ENCODE peak calls at places on chromosome 3, in eight cellular contexts. D is amniotic stem cell; L is fibroblast of the aortic adventitia; U is heart right ventricle; C is non-pigmented ciliary epithelial cell; T is activated CD8-positive, alpha-beta T cell treated with anti-CD3 and anti-CD28 coated beads, Interleukin-2, amount 10 ng/mL, durations not matched to agents 7 days and 5 days; X is NCI-H1436; W is activated B cell treated with CpG ODN at 0.5 μM for 24 hours. H is an unnamed sample.
A peak's percentile ranks its signal among the peaks of the same experiment; 100 is the strongest.

GRCh38 chr3:161264771-161265343 is 43.7 kb downstream of the NMD3 start:
- DNase-seq in C (no peak), W (no peak), L (peak; percentile 22), X (no peak), D (no peak), U (no peak), T (no peak), H (no peak)

GRCh38 chr3:109372639-109373038 is 35.3 kb upstream of the DPPA4 start:
- DNase-seq in D (no peak), U (no peak), T (no peak), X (no peak), L (no peak), C (no peak), W (no peak), H (no peak)

GRCh38 chr3:137174514-137174913 is 216.7 kb downstream of the IL20RB start:
- DNase-seq in D (no peak), T (no peak), L (no peak), U (no peak), W (no peak), C (no peak), X (no peak), H (no peak)

GRCh38 chr3:27166888-27167287 is 202.3 kb downstream of the NEK10 start:
- DNase-seq in L (peak; percentile 97), U (no peak), T (no peak), D (peak; percentile 96), W (no peak), C (peak; percentile 93), X (no peak), H (peak; percentile 68)

GRCh38 chr3:23174426-23175039 is 28.6 kb upstream of the UBE2E2 start:
- DNase-seq in U (peak; percentile 43), L (peak; percentile 83), W (no peak), C (no peak), D (no peak), X (no peak), T (no peak), H (no peak)

GRCh38 chr3:46080124-46080991 is 53.1 kb upstream of the XCR1 start:
- DNase-seq in L (no peak), W (no peak), T (no peak), U (no peak), X (no peak), C (no peak), D (no peak), H (no peak)

GRCh38 chr3:139758654-139759291 is 81.0 kb upstream of the NMNAT3 start:
- DNase-seq in L (peak; percentile 51), W (no peak), U (peak; percentile 31), T (no peak), D (no peak), C (peak; percentile 74), X (no peak), H (no peak)

GRCh38 chr3:171245796-171246453 is 214.3 kb downstream of the TNIK start:
- DNase-seq in X (no peak), C (no peak), L (no peak), U (no peak), T (peak; percentile 42), D (no peak), W (no peak), H (no peak)

GRCh38 chr3:125150525-125151436 is 61.8 kb downstream of the SLC12A8 start:
- DNase-seq in C (no peak), U (no peak), L (peak; percentile 51), X (peak; percentile 11), W (no peak), T (peak; percentile 71), D (no peak), H (no peak)

GRCh38 chr3:159787794-159788205 is 200.8 kb upstream of the IL12A start:
- DNase-seq in L (peak; percentile 53), C (peak; percentile 87), U (no peak), D (no peak), X (no peak), W (no peak), T (no peak), H (peak; percentile 23)

GRCh38 chr3:21506061-21506460 is 244.9 kb downstream of the ZNF385D start:
- DNase-seq in L (peak; percentile 45), U (no peak), D (no peak), X (no peak), C (no peak), W (no peak), T (no peak), H (no peak)

GRCh38 chr3:72754582-72754981 is 93.7 kb downstream of the SHQ1 start:
- DNase-seq in X (no peak), U (no peak), C (no peak), L (no peak), W (no peak), D (no peak), T (no peak), H (no peak)

GRCh38 chr3:135895106-135895733 is 70.3 kb upstream of the PPP2R3A start:
- DNase-seq in T (peak; percentile 55), W (peak; percentile 20), L (peak; percentile 90), D (peak; percentile 72), X (peak; percentile 72), U (peak; percentile 57), C (peak; percentile 31), H (peak; percentile 39)

GRCh38 chr3:126960604-126960995 is 22.3 kb upstream of the PLXNA1 start:
- DNase-seq in T (no peak), D (no peak), X (no peak), W (no peak), U (peak; percentile 55), L (no peak), C (no peak), H (no peak)

GRCh38 chr3:170740726-170741591 is 129.0 kb downstream of the RPL22L1 start:
- DNase-seq in T (no peak), W (no peak), D (peak; percentile 74), X (no peak), U (no peak), C (no peak), L (peak; percentile 98), H (no peak)

GRCh38 chr3:197289726-197290125 is 8.7 kb downstream of the DLG1 start:
- DNase-seq in W (no peak), U (no peak), D (no peak), X (no peak), T (no peak), C (no peak), L (no peak), H (no peak)

GRCh38 chr3:142337994-142338393 is 109.8 kb downstream of the XRN1 start:
- DNase-seq in L (no peak), T (no peak), U (no peak), C (no peak), D (no peak), X (no peak), W (no peak), H (no peak)

GRCh38 chr3:55128201-55128870 is 200.5 kb upstream of the LRTM1 start:
- DNase-seq in U (no peak), X (no peak), D (no peak), C (no peak), W (no peak), T (no peak), L (peak; percentile 74), H (no peak)

GRCh38 chr3:175940881-175941280 is 1081.7 kb downstream of the NAALADL2 start:
- DNase-seq in T (no peak), L (no peak), D (no peak), X (no peak), W (no peak), U (no peak), C (no peak), H (no peak)

H was measured in AG04450.